ENCODE peak calls at places on chromosomes 4 and X, in ten cellular contexts. M is stimulated activated naive B cell treated with anti-CD40 and anti-IgM and Interleukin-4, amounts not matched to agents 10 μg/mL and 1 μg/mL and 100 μg/mL, for 72 hours; A is M059J; J is sigmoid colon; E is NCI-H2171 treated with DMSO at 0.1 percent for 48 hours; P is stromal cell of bone marrow; U is mesothelial cell of epicardium; V is AG09309; N is posterior vena cava; Z is activated effector memory CD4-positive, alpha-beta T cell treated with anti-CD3 and anti-CD28 coated beads, Interleukin-2, amount 50 U/mL, for 16 hours. S is an unnamed sample.

GRCh38 chr4:1080961-1081688 is 32.2 kb downstream of the RNF212 start:
- DNase-seq in Z (no peak), U (no peak), E (no peak), V (no peak), M (no peak), N (peak; percentile 69), J (no peak), P (no peak), A (peak; percentile 82), S (peak; percentile 90)

GRCh38 chr4:40321671-40322131 is 13.4 kb upstream of the CHRNA9 start:
- DNase-seq in N (no peak), U (no peak), J (no peak), E (no peak), P (peak; percentile 64), V (peak; percentile 84), A (peak; percentile 91), M (no peak), Z (no peak), S (peak; percentile 69)

GRCh38 chr4:1502501-1502886 is 96.3 kb upstream of the NKX1-1 start:
- DNase-seq in A (no peak), P (no peak), J (no peak), V (no peak), E (no peak), N (peak; percentile 62), U (peak; percentile 34), Z (peak; percentile 33), M (no peak), S (peak; percentile 49)

GRCh38 chr4:14234330-14234729 is 606.8 kb upstream of the BOD1L1 start:
- DNase-seq in P (no peak), A (peak; percentile 4), U (no peak), Z (no peak), J (no peak), M (no peak), V (no peak), E (no peak), N (no peak), S (no peak)

GRCh38 chr4:124090007-124090406 is 622.5 kb downstream of the ANKRD50 start:
- DNase-seq in P (no peak), U (no peak), E (no peak), J (no peak), N (no peak), V (no peak), Z (no peak), A (no peak), M (no peak), S (no peak)

GRCh38 chr4:19025031-19025430 is 1003.5 kb upstream of the LCORL start:
- DNase-seq in U (no peak), Z (no peak), P (no peak), J (no peak), N (no peak), M (no peak), V (no peak), E (no peak), A (no peak), S (no peak)

GRCh38 chr4:41448935-41449334 is 89.0 kb upstream of the LIMCH1 start:
- DNase-seq in U (no peak), E (no peak), A (peak; percentile 72), Z (no peak), M (no peak), J (peak; percentile 72), N (no peak), V (no peak), P (peak; percentile 41), S (no peak)

GRCh38 chr4:144295286-144295995 is 154.9 kb upstream of the GYPA start:
- DNase-seq in E (no peak), M (no peak), Z (no peak), U (no peak), J (no peak), A (peak; percentile 69), V (no peak), P (no peak), N (no peak), S (no peak)

GRCh38 chr4:2827071-2827873 is 16.4 kb upstream of the ADD1 start:
- DNase-seq in A (no peak), N (peak; percentile 67), J (peak; percentile 58), V (no peak), P (no peak), E (no peak), U (no peak), Z (no peak), M (no peak), S (peak; percentile 73)

GRCh38 chrX:20585782-20586181 is 319.1 kb upstream of the RPS6KA3 start:
- DNase-seq in P (no peak), J (no peak), V (no peak), E (no peak), M (no peak), U (no peak), A (no peak), Z (no peak), N (no peak), S (no peak)

GRCh38 chrX:10634681-10635161 is 14.3 kb upstream of the MID1 start:
- DNase-seq in A (peak; percentile 97), M (no peak), Z (no peak), U (no peak), E (no peak), J (no peak), N (no peak), V (no peak), P (no peak), S (peak; percentile 73)

GRCh38 chr4:85937507-85937906 is 422.3 kb downstream of the MAPK10 start:
- DNase-seq in U (no peak), E (no peak), M (no peak), N (no peak), V (no peak), A (no peak), Z (no peak), P (no peak), J (no peak), S (no peak)

GRCh38 chr4:94032754-94033153 is 174.9 kb upstream of the SMARCAD1 start:
- DNase-seq in M (no peak), E (no peak), J (no peak), A (peak; percentile 3), N (no peak), V (no peak), U (no peak), P (no peak), Z (no peak), S (no peak)

GRCh38 chr4:132108784-132109183 is 1040.3 kb upstream of the PCDH10 start:
- DNase-seq in J (no peak), A (no peak), V (no peak), M (no peak), N (no peak), P (no peak), Z (no peak), U (no peak), E (no peak), S (no peak)

S was measured in osteoblast.